ENCODE peak calls at places on chromosomes 12 and 14, in eight cellular contexts. E is CD8-positive, alpha-beta memory T cell; C is T-helper 17 cell; Z is transverse colon; R is iris pigment epithelial cell; J is lung; O is fibroblast of the aortic adventitia; F is GM19239. A is an unnamed sample.

GRCh38 chr12:84913151-84913550 is 552 bp upstream of the SLC6A15 start:
- DNase-seq in E (no peak), C (no peak), Z (no peak), R (peak; percentile 64), J (no peak), O (peak; percentile 45), F (no peak), A (no peak)

GRCh38 chr14:100076630-100077029 is 11.4 kb downstream of the EVL start:
- DNase-seq in E (no peak), C (no peak), Z (no peak), R (peak; percentile 83), J (no peak), O (peak; percentile 89), F (no peak), A (no peak)

GRCh38 chr12:54935235-54935951 is 49.2 kb downstream of the TESPA1 start:
- DNase-seq in E (no peak), C (no peak), Z (no peak), R (peak; percentile 95), J (no peak), O (peak; percentile 87), F (peak; percentile 36), A (no peak)

GRCh38 chr12:48934312-48934706 is 9.0 kb upstream of the FKBP11 start:
- DNase-seq in E (no peak), C (no peak), Z (no peak), R (no peak), J (no peak), O (no peak), F (no peak), A (no peak)

GRCh38 chr12:42846782-42847181 is 257.2 kb upstream of the PRICKLE1 start:
- DNase-seq in E (no peak), C (no peak), Z (no peak), R (peak; percentile 9), J (no peak), O (no peak), F (no peak), A (no peak)

GRCh38 chr12:50699149-50699548 is 64.8 kb upstream of the ATF1 start:
- DNase-seq in E (no peak), C (no peak), Z (no peak), R (no peak), J (no peak), O (no peak), F (no peak), A (no peak)

GRCh38 chr12:23230899-23231298 is 605.9 kb downstream of the ETNK1 start:
- DNase-seq in E (no peak), C (no peak), Z (no peak), R (no peak), J (no peak), O (no peak), F (no peak), A (no peak)

GRCh38 chr14:20631821-20632389 is 9.6 kb downstream of the OR6S1 start:
- DNase-seq in E (no peak), C (no peak), Z (peak; percentile 78), R (peak; percentile 75), J (peak; percentile 51), O (peak; percentile 61), F (no peak), A (peak; percentile 73)

GRCh38 chr12:11885261-11886038 is 185.3 kb upstream of the BCL2L14 start:
- DNase-seq in E (no peak), C (no peak), Z (peak; percentile 67), R (peak; percentile 69), J (no peak), O (peak; percentile 7), F (no peak), A (no peak)

GRCh38 chr14:94701854-94702370 is 68.0 kb downstream of the GSC start:
- DNase-seq in E (no peak), C (no peak), Z (no peak), R (no peak), J (no peak), O (no peak), F (no peak), A (no peak)

GRCh38 chr12:39846971-39847661 is 227.5 kb upstream of the ABCD2 start:
- DNase-seq in E (no peak), C (no peak), Z (no peak), R (peak; percentile 26), J (no peak), O (peak; percentile 52), F (no peak), A (no peak)

GRCh38 chr12:67496616-67497015 is 151.9 kb upstream of the DYRK2 start:
- DNase-seq in E (no peak), C (no peak), Z (no peak), R (no peak), J (no peak), O (no peak), F (no peak), A (no peak)

GRCh38 chr12:85155791-85156190 is 119.6 kb downstream of the LRRIQ1 start:
- DNase-seq in E (no peak), C (no peak), Z (no peak), R (peak; percentile 40), J (no peak), O (peak; percentile 42), F (no peak), A (no peak)

GRCh38 chr12:85367886-85368385 is 87.9 kb downstream of the ALX1 start:
- DNase-seq in E (no peak), C (no peak), Z (no peak), R (no peak), J (no peak), O (no peak), F (no peak), A (no peak)

GRCh38 chr12:96906498-96906848 is 584 bp upstream of the NEDD1 start:
- DNase-seq in E (no peak), C (no peak), Z (no peak), R (no peak), J (no peak), O (no peak), F (no peak), A (no peak)

GRCh38 chr12:34340534-34341361 is 318.5 kb downstream of the ALG10 start:
- DNase-seq in E (no peak), C (no peak), Z (no peak), R (no peak), J (no peak), O (no peak), F (no peak), A (no peak)

GRCh38 chr12:70815056-70815455 is 105.5 kb downstream of the PTPRR start:
- DNase-seq in E (no peak), C (no peak), Z (no peak), R (no peak), J (no peak), O (no peak), F (no peak), A (no peak)

GRCh38 chr14:69854598-69854997 is 24.6 kb upstream of the SMOC1 start:
- DNase-seq in E (no peak), C (no peak), Z (no peak), R (no peak), J (no peak), O (no peak), F (no peak), A (no peak)

GRCh38 chr12:42798811-42799438 is 209.4 kb upstream of the PRICKLE1 start:
- DNase-seq in E (no peak), C (no peak), Z (no peak), R (peak; percentile 71), J (no peak), O (peak; percentile 40), F (no peak), A (no peak)